ENCODE peak calls at places on chromosomes 4 and X, in five cellular contexts. One of them, this sample, is unnamed.

GRCh38 chrX:94065091-94065490 is 391.1 kb downstream of the FAM133A start:
- DNase-seq in iris pigment epithelial cell: no peak
- DNase-seq in HFFc6: no peak
- DNase-seq in activated T-helper 9 cell treated with anti-CD3 and anti-CD28 coated beads, Interleukin-2, amount 50 U/mL, for 16 hours: no peak
- DNase-seq in GM13977: no peak
- DNase-seq in this sample: no peak

GRCh38 chrX:68843992-68844391 is 15.2 kb downstream of the EFNB1 start:
- DNase-seq in GM13977: no peak
- DNase-seq in activated T-helper 9 cell treated with anti-CD3 and anti-CD28 coated beads, Interleukin-2, amount 50 U/mL, for 16 hours: no peak
- DNase-seq in HFFc6: no peak
- DNase-seq in iris pigment epithelial cell: no peak
- DNase-seq in this sample: no peak

GRCh38 chrX:19373034-19373891 is 29.5 kb downstream of the PDHA1 start:
- DNase-seq in iris pigment epithelial cell: no peak
- DNase-seq in GM13977: no peak
- DNase-seq in activated T-helper 9 cell treated with anti-CD3 and anti-CD28 coated beads, Interleukin-2, amount 50 U/mL, for 16 hours: no peak
- DNase-seq in HFFc6: no peak
- DNase-seq in this sample: peak

GRCh38 chr4:169268951-169269781 is 1.6 kb downstream of the SH3RF1 start:
- DNase-seq in GM13977: no peak
- DNase-seq in iris pigment epithelial cell: peak
- DNase-seq in activated T-helper 9 cell treated with anti-CD3 and anti-CD28 coated beads, Interleukin-2, amount 50 U/mL, for 16 hours: no peak
- DNase-seq in HFFc6: peak
- DNase-seq in this sample: no peak

GRCh38 chr4:163693211-163693610 is 198.7 kb downstream of the TMA16 start:
- DNase-seq in GM13977: no peak
- DNase-seq in HFFc6: peak
- DNase-seq in activated T-helper 9 cell treated with anti-CD3 and anti-CD28 coated beads, Interleukin-2, amount 50 U/mL, for 16 hours: no peak
- DNase-seq in iris pigment epithelial cell: peak
- DNase-seq in this sample: no peak

GRCh38 chrX:44742480-44743155 is 101.2 kb upstream of the DUSP21 start:
- DNase-seq in iris pigment epithelial cell: no peak
- DNase-seq in activated T-helper 9 cell treated with anti-CD3 and anti-CD28 coated beads, Interleukin-2, amount 50 U/mL, for 16 hours: no peak
- DNase-seq in GM13977: no peak
- DNase-seq in HFFc6: no peak
- DNase-seq in this sample: no peak

GRCh38 chr4:186954956-186955355 is 231.3 kb upstream of the FAT1 start:
- DNase-seq in GM13977: no peak
- DNase-seq in iris pigment epithelial cell: no peak
- DNase-seq in HFFc6: no peak
- DNase-seq in activated T-helper 9 cell treated with anti-CD3 and anti-CD28 coated beads, Interleukin-2, amount 50 U/mL, for 16 hours: no peak
- DNase-seq in this sample: no peak

GRCh38 chr4:55347610-55348228 is 1.7 kb downstream of the SRD5A3 start:
- DNase-seq in activated T-helper 9 cell treated with anti-CD3 and anti-CD28 coated beads, Interleukin-2, amount 50 U/mL, for 16 hours: no peak
- DNase-seq in HFFc6: peak
- DNase-seq in iris pigment epithelial cell: no peak
- DNase-seq in GM13977: no peak
- DNase-seq in this sample: no peak

GRCh38 chrX:119121341-119121740 is 6.3 kb downstream of the KIAA1210 start:
- DNase-seq in GM13977: no peak
- DNase-seq in activated T-helper 9 cell treated with anti-CD3 and anti-CD28 coated beads, Interleukin-2, amount 50 U/mL, for 16 hours: no peak
- DNase-seq in iris pigment epithelial cell: peak
- DNase-seq in HFFc6: peak
- DNase-seq in this sample: no peak

GRCh38 chr4:127549521-127549920 is 83.2 kb upstream of the INTU start:
- DNase-seq in iris pigment epithelial cell: no peak
- DNase-seq in activated T-helper 9 cell treated with anti-CD3 and anti-CD28 coated beads, Interleukin-2, amount 50 U/mL, for 16 hours: no peak
- DNase-seq in GM13977: no peak
- DNase-seq in HFFc6: no peak
- DNase-seq in this sample: no peak